ENCODE peak calls at places on chromosomes 3 and 15, in seven cellular contexts. One of them, this sample, is unnamed.

GRCh38 chr15:77942611-77943211 is 134.8 kb downstream of the TBC1D2B start:
- DNase-seq in HCEC 1CT: no peak
- DNase-seq in heart left ventricle: no peak
- DNase-seq in fibroblast of the aortic adventitia: no peak
- DNase-seq in T-helper 2 cell: no peak
- DNase-seq in body of pancreas: no peak
- DNase-seq in activated T-cell treated with anti-CD3 and anti-CD28 coated beads for 1 hour: no peak
- DNase-seq in this sample: no peak

GRCh38 chr3:12900885-12901411 is 59.6 kb upstream of the RPL32 start:
- DNase-seq in heart left ventricle: peak; percentile 23
- DNase-seq in T-helper 2 cell: no peak
- DNase-seq in HCEC 1CT: no peak
- DNase-seq in body of pancreas: no peak
- DNase-seq in activated T-cell treated with anti-CD3 and anti-CD28 coated beads for 1 hour: no peak
- DNase-seq in fibroblast of the aortic adventitia: no peak
- DNase-seq in this sample: peak; percentile 62

GRCh38 chr3:197994736-197995135 is 34.7 kb downstream of the LMLN start:
- DNase-seq in HCEC 1CT: no peak
- DNase-seq in body of pancreas: no peak
- DNase-seq in fibroblast of the aortic adventitia: no peak
- DNase-seq in T-helper 2 cell: no peak
- DNase-seq in activated T-cell treated with anti-CD3 and anti-CD28 coated beads for 1 hour: no peak
- DNase-seq in heart left ventricle: no peak
- DNase-seq in this sample: no peak

GRCh38 chr3:150150633-150151032 is 179.9 kb upstream of the PFN2 start:
- DNase-seq in activated T-cell treated with anti-CD3 and anti-CD28 coated beads for 1 hour: no peak
- DNase-seq in HCEC 1CT: peak; percentile 25
- DNase-seq in body of pancreas: no peak
- DNase-seq in fibroblast of the aortic adventitia: peak; percentile 39
- DNase-seq in T-helper 2 cell: no peak
- DNase-seq in heart left ventricle: no peak
- DNase-seq in this sample: no peak

GRCh38 chr3:42742688-42743087 is 30.4 kb downstream of the CCDC13 start:
- DNase-seq in T-helper 2 cell: no peak
- DNase-seq in fibroblast of the aortic adventitia: no peak
- DNase-seq in body of pancreas: no peak
- DNase-seq in HCEC 1CT: no peak
- DNase-seq in activated T-cell treated with anti-CD3 and anti-CD28 coated beads for 1 hour: no peak
- DNase-seq in heart left ventricle: no peak
- DNase-seq in this sample: no peak

GRCh38 chr3:196288141-196288460 is 575 bp upstream of the PCYT1A start:
- DNase-seq in T-helper 2 cell: no peak
- DNase-seq in heart left ventricle: no peak
- DNase-seq in HCEC 1CT: peak; percentile 21
- DNase-seq in activated T-cell treated with anti-CD3 and anti-CD28 coated beads for 1 hour: no peak
- DNase-seq in body of pancreas: no peak
- DNase-seq in fibroblast of the aortic adventitia: peak; percentile 67
- DNase-seq in this sample: no peak

GRCh38 chr3:171614318-171614967 is 154.2 kb upstream of the TNIK start:
- DNase-seq in activated T-cell treated with anti-CD3 and anti-CD28 coated beads for 1 hour: no peak
- DNase-seq in HCEC 1CT: no peak
- DNase-seq in heart left ventricle: peak; percentile 33
- DNase-seq in fibroblast of the aortic adventitia: no peak
- DNase-seq in T-helper 2 cell: no peak
- DNase-seq in body of pancreas: peak; percentile 10
- DNase-seq in this sample: no peak

GRCh38 chr3:66938338-66938963 is 59.7 kb upstream of the KBTBD8 start:
- DNase-seq in activated T-cell treated with anti-CD3 and anti-CD28 coated beads for 1 hour: peak; percentile 4
- DNase-seq in T-helper 2 cell: no peak
- DNase-seq in fibroblast of the aortic adventitia: peak; percentile 75
- DNase-seq in heart left ventricle: no peak
- DNase-seq in body of pancreas: peak; percentile 60
- DNase-seq in HCEC 1CT: peak; percentile 65
- DNase-seq in this sample: no peak

GRCh38 chr3:195616681-195617080 is 32.9 kb upstream of the APOD start:
- DNase-seq in activated T-cell treated with anti-CD3 and anti-CD28 coated beads for 1 hour: no peak
- DNase-seq in body of pancreas: no peak
- DNase-seq in T-helper 2 cell: no peak
- DNase-seq in HCEC 1CT: no peak
- DNase-seq in heart left ventricle: no peak
- DNase-seq in fibroblast of the aortic adventitia: no peak
- DNase-seq in this sample: no peak

GRCh38 chr15:37204698-37205097 is 104.3 kb upstream of the MEIS2 start:
- DNase-seq in HCEC 1CT: no peak
- DNase-seq in heart left ventricle: no peak
- DNase-seq in fibroblast of the aortic adventitia: no peak
- DNase-seq in T-helper 2 cell: no peak
- DNase-seq in activated T-cell treated with anti-CD3 and anti-CD28 coated beads for 1 hour: no peak
- DNase-seq in body of pancreas: no peak
- DNase-seq in this sample: no peak

GRCh38 chr15:35519536-35520149 is 26.3 kb downstream of the DPH6 start:
- DNase-seq in HCEC 1CT: peak; percentile 57
- DNase-seq in T-helper 2 cell: no peak
- DNase-seq in fibroblast of the aortic adventitia: peak; percentile 81
- DNase-seq in body of pancreas: no peak
- DNase-seq in activated T-cell treated with anti-CD3 and anti-CD28 coated beads for 1 hour: no peak
- DNase-seq in heart left ventricle: no peak
- DNase-seq in this sample: no peak

GRCh38 chr3:39019299-39019698 is 32.4 kb downstream of the SCN11A start:
- DNase-seq in HCEC 1CT: no peak
- DNase-seq in body of pancreas: no peak
- DNase-seq in activated T-cell treated with anti-CD3 and anti-CD28 coated beads for 1 hour: no peak
- DNase-seq in fibroblast of the aortic adventitia: no peak
- DNase-seq in heart left ventricle: no peak
- DNase-seq in T-helper 2 cell: no peak
- DNase-seq in this sample: no peak

This sample was measured in Right ventricle myocardium inferior.